ENCODE peak calls at places on chromosomes 2 and 18, in nine cellular contexts. Q is foreskin fibroblast, U is osteoblast, G is uterus, R is dorsolateral prefrontal cortex, L is neural crest cell, D is PC-3, Z is IMR-90, B is astrocyte of the spinal cord. S is an unnamed sample.

GRCh38 chr2:30306522-30306921 is 75.2 kb downstream of the LBH start:
- DNase-seq in Q (no peak), D (peak), R (no peak), B (no peak), G (no peak), L (no peak), Z (peak), U (peak), S (no peak)

GRCh38 chr2:27977623-27978312 is 87.2 kb downstream of the BABAM2 start:
- DNase-seq in L (no peak), U (peak), B (peak), R (no peak), Q (peak), D (peak), G (no peak), Z (peak), S (no peak)

GRCh38 chr2:195312662-195313061 is 344.4 kb upstream of the SLC39A10 start:
- DNase-seq in R (no peak), D (no peak), L (no peak), Z (peak), B (no peak), U (no peak), G (no peak), Q (no peak), S (no peak)

GRCh38 chr2:33812707-33813106 is 213.6 kb upstream of the FAM98A start:
- DNase-seq in D (no peak), U (no peak), L (no peak), G (no peak), Q (no peak), R (no peak), Z (no peak), B (no peak), S (no peak)

GRCh38 chr2:143284087-143284675 is 155.0 kb downstream of the ARHGAP15 start:
- DNase-seq in L (no peak), D (peak), G (no peak), B (peak), R (no peak), U (no peak), Q (no peak), Z (peak), S (peak)

GRCh38 chr2:46535360-46535759 is 56.0 kb downstream of the TMEM247 start:
- DNase-seq in B (no peak), Z (no peak), Q (no peak), G (no peak), L (no peak), R (no peak), U (no peak), D (no peak), S (no peak)

GRCh38 chr18:5542393-5543035 is 1.3 kb downstream of the EPB41L3 start:
- DNase-seq in Q (no peak), Z (peak), L (peak), B (peak), G (no peak), R (no peak), D (no peak), U (no peak), S (no peak)

GRCh38 chr2:96665083-96665569 is 22.6 kb downstream of the FER1L5 start:
- DNase-seq in G (peak), Z (peak), B (peak), R (no peak), Q (peak), L (no peak), D (peak), U (peak), S (no peak)

GRCh38 chr2:100142393-100142792 is at the start of gene AFF3:
- DNase-seq in Z (no peak), L (no peak), R (no peak), B (no peak), D (no peak), Q (no peak), G (no peak), U (no peak), S (peak)

GRCh38 chr2:28209864-28210263 is 182.8 kb upstream of the FOSL2 start:
- DNase-seq in U (no peak), L (no peak), Q (no peak), R (no peak), Z (no peak), G (no peak), D (no peak), B (no peak), S (no peak)

GRCh38 chr18:74353169-74353775 is 37.6 kb downstream of the C18orf63 start:
- DNase-seq in R (peak), D (peak), Z (peak), B (peak), L (peak), U (peak), Q (peak), G (peak), S (peak)

GRCh38 chr18:464311-464659 is 36.2 kb downstream of the COLEC12 start:
- DNase-seq in R (no peak), G (no peak), L (no peak), Q (no peak), B (no peak), Z (no peak), U (no peak), D (no peak), S (no peak)

GRCh38 chr2:102826904-102827303 is 65.1 kb downstream of the TMEM182 start:
- DNase-seq in U (no peak), Z (peak), G (no peak), L (no peak), Q (no peak), R (no peak), D (no peak), B (peak), S (no peak)

GRCh38 chr2:128311216-128311754 is 7.4 kb downstream of the HS6ST1 start:
- DNase-seq in Q (no peak), U (peak), G (no peak), B (no peak), D (no peak), Z (no peak), R (no peak), L (no peak), S (no peak)

GRCh38 chr2:27211943-27212625 is at the start of the genes ATRAID and SLC5A6:
- DNase-seq in B (peak), U (peak), Q (peak), G (peak), Z (peak), R (peak), D (peak), L (peak), S (peak)

GRCh38 chr2:241965931-241966412 is 96.4 kb downstream of the RTP5 start:
- DNase-seq in D (peak), G (peak), L (no peak), Q (peak), U (peak), B (peak), R (no peak), Z (peak), S (peak)

GRCh38 chr2:24886640-24887324 is 33.3 kb downstream of the ADCY3 start:
- DNase-seq in U (no peak), D (no peak), B (no peak), R (no peak), Z (peak), Q (no peak), L (no peak), G (no peak), S (no peak)

GRCh38 chr2:137770161-137770560 is 194.1 kb upstream of the HNMT start:
- DNase-seq in R (no peak), Q (no peak), B (no peak), D (no peak), Z (no peak), U (no peak), G (no peak), L (no peak), S (no peak)

DNA sequence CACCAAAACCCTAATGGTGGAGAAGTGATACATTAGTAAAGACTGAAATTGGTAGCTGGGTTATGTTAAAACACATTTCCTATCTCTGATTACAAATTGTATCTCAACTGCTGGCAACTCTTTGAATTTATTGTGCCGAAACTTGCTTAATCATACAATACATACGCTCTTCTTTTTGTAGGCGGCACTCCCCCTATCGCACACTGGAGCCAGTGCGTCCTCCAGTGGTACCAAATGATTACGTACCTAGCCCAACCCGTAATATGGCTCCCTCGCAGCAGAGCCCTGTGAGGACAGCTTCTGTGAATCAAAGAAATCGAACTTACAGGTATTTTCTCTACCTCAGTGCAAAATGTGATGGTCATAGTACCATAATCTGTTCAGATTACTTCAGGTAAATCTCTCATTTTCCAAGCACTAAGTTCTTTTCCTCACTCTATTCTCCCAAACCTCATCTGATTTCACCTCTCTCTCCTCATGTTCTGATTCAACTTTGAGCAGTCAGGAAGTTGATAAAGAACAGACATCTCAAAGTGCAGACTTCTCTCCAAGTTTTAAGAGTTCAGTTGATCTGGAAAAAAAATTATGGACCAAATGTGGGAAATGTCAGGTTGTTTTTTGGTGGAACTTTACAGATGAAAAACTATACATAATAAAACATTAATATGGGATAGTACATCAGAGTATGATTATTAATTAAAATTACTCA is 66.5 kb downstream of the ABI2 start:
- DNase-seq in B (no peak), U (no peak), L (no peak), D (no peak), R (no peak), G (no peak), Q (no peak), Z (no peak), S (no peak)
- TF ChIP-seq CTCF in B (no peak), U (no peak), L (peak), D (peak), R (no peak), G (no peak), Q (no peak), Z (no peak), S (no peak)

DNA sequence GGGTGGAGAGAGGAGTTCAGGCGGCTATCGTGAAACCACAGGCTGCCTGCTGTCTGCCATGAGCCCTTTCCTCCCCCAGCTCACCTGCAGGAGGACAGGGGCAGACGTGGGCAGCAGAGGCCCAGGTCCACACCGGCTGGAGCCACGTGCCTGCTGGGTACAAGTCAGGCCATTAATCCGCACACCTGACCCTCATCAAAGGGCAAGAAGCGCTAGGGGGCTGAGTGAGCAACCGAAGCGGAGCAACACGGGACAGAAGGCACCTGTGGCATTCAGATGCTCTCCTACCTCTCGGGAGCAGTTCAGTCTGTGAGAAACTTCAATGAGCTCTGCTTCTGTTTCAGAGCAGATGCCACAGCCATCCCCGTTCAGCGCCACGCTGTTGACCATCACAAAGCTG is 21.5 kb downstream of the MPPE1 start:
- DNase-seq in D (no peak), L (no peak), Z (no peak), R (no peak), B (no peak), G (no peak), Q (no peak), U (no peak), S (no peak)
- TF ChIP-seq CTCF in D (no peak), L (no peak), Z (no peak), R (no peak), B (no peak), G (no peak), Q (no peak), U (no peak), S (no peak)

DNA sequence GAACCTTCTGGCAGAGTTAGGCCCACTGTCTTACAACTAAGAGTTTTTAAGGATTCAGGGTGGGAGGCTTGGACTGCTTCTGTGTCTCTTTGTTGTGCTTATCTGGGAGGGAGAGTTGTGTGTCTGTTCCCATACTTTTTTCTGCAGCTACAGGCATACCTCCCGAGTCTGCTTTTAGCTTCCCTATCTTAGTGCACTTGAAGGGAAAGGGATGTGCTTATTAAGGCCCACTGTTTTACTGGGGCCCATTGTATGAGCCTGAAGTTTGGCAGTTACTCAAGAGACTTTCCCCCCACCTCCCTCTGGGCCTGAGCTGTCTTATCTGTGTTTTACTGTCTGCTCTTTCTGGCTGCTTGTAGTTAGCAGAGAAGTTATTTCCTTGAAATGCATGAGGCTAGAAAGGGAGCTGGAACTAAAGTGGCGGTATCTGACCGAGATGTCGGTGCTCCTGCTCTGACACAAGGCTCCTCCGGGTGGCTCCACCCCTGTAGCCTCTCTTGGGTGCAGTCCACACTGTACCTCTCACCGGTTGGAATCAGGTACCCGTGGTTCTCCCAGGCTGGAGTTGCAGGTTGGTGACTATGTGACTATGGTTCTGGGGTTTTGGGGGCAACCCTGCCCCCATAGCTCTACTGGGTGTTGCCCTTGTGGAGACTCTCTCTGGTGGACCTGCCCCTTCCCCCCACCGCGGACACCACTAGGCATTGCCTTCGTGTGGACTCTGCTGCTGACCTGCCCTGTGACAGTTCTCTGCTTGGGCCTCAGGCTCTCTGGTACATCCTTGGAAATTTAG is 12.9 kb downstream of the UBR3 start:
- DNase-seq in L (no peak), Z (peak), D (no peak), G (no peak), R (no peak), U (no peak), Q (no peak), B (no peak), S (no peak)
- TF ChIP-seq CTCF in L (no peak), Z (no peak), D (no peak), G (no peak), R (no peak), U (no peak), Q (no peak), B (no peak), S (no peak)

GRCh38 chr2:232431705-232432590 is 24.0 kb upstream of the ALPI start:
- DNase-seq in Z (no peak), G (no peak), U (peak), Q (no peak), D (no peak), L (no peak), R (no peak), B (no peak), S (no peak)

GRCh38 chr2:232435375-232435648 is 20.6 kb upstream of the ALPI start:
- DNase-seq in L (no peak), Z (no peak), B (no peak), Q (no peak), U (peak), G (no peak), D (no peak), R (no peak), S (no peak)

GRCh38 chr2:232434091-232434490 is 21.9 kb upstream of the ALPI start:
- DNase-seq in R (no peak), L (no peak), G (no peak), B (no peak), U (peak), D (no peak), Z (no peak), Q (no peak), S (no peak)

GRCh38 chr2:232434563-232435374 is 21.2 kb upstream of the ALPI start:
- DNase-seq in Z (no peak), B (no peak), G (no peak), R (no peak), Q (no peak), U (peak), L (no peak), D (no peak), S (no peak)

DNA sequence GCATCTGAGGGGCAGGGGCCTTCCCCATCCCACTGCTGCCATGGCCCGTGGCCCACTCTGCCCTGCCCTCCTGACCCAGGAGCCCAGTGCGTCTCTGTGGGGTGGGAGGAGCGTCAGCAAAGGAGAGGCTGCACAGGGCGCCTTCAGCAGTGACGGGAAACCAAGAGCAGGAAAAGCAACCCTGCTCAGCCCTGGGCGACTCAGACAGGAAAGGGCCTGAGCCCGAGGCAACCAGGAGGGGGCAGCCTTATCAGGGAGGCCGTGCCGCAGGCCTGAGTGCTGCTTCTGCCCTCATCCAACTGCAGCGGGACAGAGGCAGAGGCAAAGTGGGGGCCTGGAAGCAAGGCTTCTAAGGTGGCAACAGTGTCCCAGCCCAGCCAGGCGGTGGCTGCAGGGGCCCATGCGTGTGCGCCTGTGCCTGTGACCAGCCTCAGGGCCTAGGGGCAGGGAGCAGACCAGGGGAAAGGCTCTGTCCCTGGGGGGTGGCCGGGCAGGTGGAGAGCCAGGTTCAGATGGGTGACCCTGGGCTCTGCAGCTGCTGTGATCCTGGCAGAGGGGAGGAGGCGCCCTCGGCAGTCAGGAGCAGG is 23.3 kb upstream of the ALPI start:
- DNase-seq in L (no peak), B (no peak), G (no peak), D (peak), U (peak), Q (no peak), R (no peak), Z (no peak), S (no peak)
- TF ChIP-seq CTCF in L (peak), B (no peak), G (no peak), D (no peak), U (no peak), Q (peak), R (no peak), Z (peak), S (no peak)

S was measured in GM10248.